ENCODE peak calls at places on chromosomes 13 and 19, in nine cellular contexts. K is suprapubic skin, R is ovary, T is heart right ventricle, P is AG04450, A is heart left ventricle, J is tibial artery, W is MM.1S, H is neural progenitor cell. D is an unnamed sample.

GRCh38 chr19:17214531-17215124 is 529 bp upstream of the USE1 start:
- DNase-seq in K (no peak), R (no peak), T (no peak), P (no peak), A (no peak), J (no peak), W (no peak), H (no peak), D (no peak)

GRCh38 chr19:42488783-42489521 is 39.3 kb downstream of the CEACAM1 start:
- DNase-seq in K (no peak), R (no peak), T (no peak), P (no peak), A (no peak), J (no peak), W (no peak), H (peak; percentile 20), D (peak; percentile 40)

GRCh38 chr13:83881917-83882625 is at the start of gene SLITRK1:
- DNase-seq in K (no peak), R (no peak), T (peak; percentile 29), P (peak; percentile 42), A (no peak), J (no peak), W (no peak), H (peak; percentile 94), D (peak; percentile 41)

GRCh38 chr13:34300559-34300958 is 482.6 kb downstream of the RFC3 start:
- DNase-seq in K (no peak), R (no peak), T (no peak), P (no peak), A (no peak), J (no peak), W (no peak), H (no peak), D (no peak)

GRCh38 chr13:74443623-74444022 is 309.4 kb upstream of the KLF12 start:
- DNase-seq in K (no peak), R (no peak), T (no peak), P (peak; percentile 60), A (no peak), J (no peak), W (no peak), H (no peak), D (no peak)

GRCh38 chr13:29508130-29508873 is 87.2 kb downstream of the SLC7A1 start:
- DNase-seq in K (peak; percentile 89), R (peak; percentile 80), T (peak; percentile 84), P (peak; percentile 47), A (peak; percentile 84), J (peak; percentile 83), W (peak; percentile 51), H (peak; percentile 85), D (peak; percentile 91)

GRCh38 chr13:80737513-80737912 is 396.6 kb upstream of the SPRY2 start:
- DNase-seq in K (no peak), R (no peak), T (no peak), P (no peak), A (peak; percentile 55), J (no peak), W (no peak), H (no peak), D (no peak)

GRCh38 chr19:30873691-30874090 is 475.5 kb downstream of the TSHZ3 start:
- DNase-seq in K (no peak), R (no peak), T (no peak), P (no peak), A (no peak), J (no peak), W (no peak), H (no peak), D (no peak)

GRCh38 chr13:97454699-97455098 is 20.7 kb downstream of the RAP2A start:
- DNase-seq in K (no peak), R (no peak), T (no peak), P (no peak), A (no peak), J (no peak), W (no peak), H (no peak), D (no peak)

GRCh38 chr13:97460853-97461252 is 26.9 kb downstream of the RAP2A start:
- DNase-seq in K (no peak), R (no peak), T (no peak), P (no peak), A (no peak), J (no peak), W (no peak), H (no peak), D (no peak)

GRCh38 chr13:97459215-97459772 is 25.3 kb downstream of the RAP2A start:
- DNase-seq in K (no peak), R (no peak), T (no peak), P (no peak), A (no peak), J (no peak), W (peak; percentile 50), H (no peak), D (no peak)

GRCh38 chr13:97460004-97460756 is 26.2 kb downstream of the RAP2A start:
- DNase-seq in K (no peak), R (no peak), T (no peak), P (no peak), A (no peak), J (no peak), W (peak; percentile 84), H (no peak), D (no peak)

DNA sequence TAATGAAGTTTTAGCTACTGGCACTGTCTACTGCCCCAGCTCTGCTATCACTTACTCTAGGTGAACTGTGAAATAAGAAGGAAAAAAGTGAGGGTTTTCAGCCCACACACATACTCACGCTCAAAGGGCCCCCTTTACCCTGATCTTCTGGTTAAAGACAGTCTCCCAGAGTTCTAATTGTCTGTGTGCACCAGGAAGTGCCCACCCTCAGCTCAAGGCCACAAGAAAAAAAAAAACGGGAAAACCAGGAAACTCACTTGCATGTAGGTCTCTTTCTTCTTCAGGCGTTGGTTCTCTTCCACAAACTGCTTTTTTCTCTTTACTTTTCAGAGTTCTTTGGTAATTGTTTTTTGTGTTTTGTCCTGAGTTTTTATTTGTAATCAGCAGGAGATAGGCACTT is 22.1 kb downstream of the RAP2A start:
- DNase-seq in K (no peak), R (no peak), T (no peak), P (no peak), A (no peak), J (no peak), W (no peak), H (no peak), D (no peak)
- H3K27ac ChIP-seq in K (no peak overlapping the region), R (no peak overlapping the region), T (no peak overlapping the region), P (no peak overlapping the region), A (no peak overlapping the region), J (no peak overlapping the region), W (no peak overlapping the region), H (no peak overlapping the region), D (no peak overlapping the region)

DNA sequence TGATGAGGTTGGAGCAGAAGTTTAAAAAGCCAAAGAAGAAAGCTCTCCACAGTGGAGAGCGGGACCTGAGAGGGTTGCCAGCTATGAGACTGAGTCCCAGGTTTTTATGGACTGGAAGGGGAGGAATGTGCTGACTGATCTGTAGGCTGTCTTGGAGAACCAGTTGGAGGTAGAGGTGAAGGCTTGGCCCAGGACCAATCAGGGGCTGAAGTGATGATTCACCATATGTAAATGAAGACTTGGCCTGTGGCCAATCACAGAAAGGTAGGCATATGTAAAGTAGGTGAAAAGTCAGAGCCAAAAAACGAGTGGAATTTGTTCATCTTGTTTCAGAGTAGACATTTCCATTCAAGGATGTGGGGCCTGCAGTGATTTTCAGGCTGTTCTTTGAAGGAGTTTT is 17.5 kb upstream of the KBTBD6 start:
- DNase-seq in K (no peak), R (no peak), T (no peak), P (no peak), A (no peak), J (no peak), W (no peak), H (no peak), D (no peak)
- H3K9me3 ChIP-seq in K (peaks cover 13% of the 10 kb centered on the region), R (no peaks in the 10 kb centered on the region), T (peaks cover 6% of the 10 kb centered on the region), P (peaks cover 23% of the 10 kb centered on the region), A (peaks cover 4% of the 10 kb centered on the region), J (peaks cover 32% of the 10 kb centered on the region), W (no peaks in the 10 kb centered on the region), H (peaks cover 29% of the 10 kb centered on the region), D (no peaks in the 10 kb centered on the region)

GRCh38 chr13:44158055-44158655 is 215.5 kb upstream of the SERP2 start:
- DNase-seq in K (no peak), R (no peak), T (no peak), P (no peak), A (no peak), J (peak; percentile 52), W (no peak), H (no peak), D (no peak)

GRCh38 chr13:44157614-44158013 is 216.0 kb upstream of the SERP2 start:
- DNase-seq in K (no peak), R (no peak), T (no peak), P (no peak), A (no peak), J (peak; percentile 65), W (no peak), H (no peak), D (no peak)

GRCh38 chr13:44153536-44153935 is 220.1 kb upstream of the SERP2 start:
- DNase-seq in K (no peak), R (no peak), T (no peak), P (no peak), A (no peak), J (no peak), W (no peak), H (no peak), D (no peak)

GRCh38 chr13:44156294-44156658 is 217.3 kb upstream of the SERP2 start:
- DNase-seq in K (no peak), R (no peak), T (no peak), P (no peak), A (no peak), J (no peak), W (no peak), H (no peak), D (no peak)

DNA sequence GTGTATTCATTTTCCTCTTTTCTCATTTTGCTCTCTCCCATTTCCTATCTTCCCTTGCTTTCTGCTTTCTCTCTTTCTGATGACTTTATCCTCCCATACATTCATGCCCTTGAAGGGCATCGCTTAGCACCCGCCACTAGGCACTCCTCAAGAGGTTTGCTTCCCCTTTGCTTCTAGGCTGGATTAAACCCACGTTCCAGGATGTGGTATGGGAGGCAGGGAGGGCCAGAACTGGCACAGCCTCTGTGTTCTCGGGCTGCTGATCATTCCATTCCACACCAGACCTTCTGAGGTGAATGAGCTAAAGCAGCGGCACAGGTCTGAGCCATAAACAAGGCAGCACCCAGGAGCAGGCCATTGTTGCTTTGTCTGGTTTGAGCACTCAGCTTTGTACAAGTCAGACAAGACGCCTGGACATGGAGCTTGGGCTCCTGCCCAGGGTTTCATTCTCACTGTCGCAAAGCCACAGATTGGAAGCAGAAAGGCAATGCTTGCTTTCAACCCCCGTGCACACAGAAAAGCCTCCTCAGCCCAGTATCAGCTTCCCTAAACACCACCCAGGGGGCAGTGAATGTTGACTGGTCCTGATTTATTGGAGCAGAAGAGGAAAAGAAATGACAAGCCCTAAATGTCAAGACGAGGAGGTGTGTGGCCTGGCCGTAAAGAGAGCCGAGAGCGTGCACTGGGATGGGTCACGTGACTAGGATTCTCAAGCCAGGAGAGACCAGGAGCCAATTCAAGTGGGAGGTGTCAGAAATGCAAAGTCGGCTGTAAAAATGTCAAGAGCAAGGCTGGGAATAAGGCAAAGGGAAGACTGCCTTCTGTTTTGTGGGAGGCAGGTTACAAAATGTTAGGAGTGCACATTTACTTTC is 218.0 kb upstream of the SERP2 start:
- DNase-seq in K (peak; percentile 67), R (peak; percentile 70), T (peak; percentile 62), P (no peak), A (peak; percentile 55), J (peak; percentile 70), W (no peak), H (peak; percentile 31), D (peak; percentile 78)
- H3K27ac ChIP-seq in K (no peak overlapping the region), R (no peak overlapping the region), T (peak overlapping the region; percentile 69), P (no peak overlapping the region), A (peak overlapping the region; percentile 53), J (peak overlapping the region; percentile 91), W (no peak overlapping the region), H (no peak overlapping the region), D (peak overlapping the region; percentile 17)

GRCh38 chr19:58218899-58219298 is 9.8 kb upstream of the ZNF544 start:
- DNase-seq in K (no peak), R (no peak), T (no peak), P (no peak), A (no peak), J (no peak), W (no peak), H (peak; percentile 26), D (no peak)

GRCh38 chr19:58217069-58217481 is 11.6 kb upstream of the ZNF544 start:
- DNase-seq in K (no peak), R (no peak), T (no peak), P (no peak), A (no peak), J (no peak), W (no peak), H (no peak), D (no peak)

GRCh38 chr19:58212336-58213074 is 16.2 kb upstream of the ZNF544 start:
- DNase-seq in K (no peak), R (no peak), T (no peak), P (no peak), A (no peak), J (no peak), W (no peak), H (no peak), D (no peak)

GRCh38 chr19:58213075-58213369 is 15.7 kb upstream of the ZNF544 start:
- DNase-seq in K (no peak), R (no peak), T (no peak), P (no peak), A (no peak), J (no peak), W (no peak), H (no peak), D (no peak)

GRCh38 chr19:58217607-58218391 is 10.9 kb upstream of the ZNF544 start:
- DNase-seq in K (no peak), R (no peak), T (no peak), P (no peak), A (no peak), J (no peak), W (no peak), H (no peak), D (no peak)
- H3K9me3 ChIP-seq in K (peaks cover 68% of the 10 kb centered on the region), R (peaks cover 13% of the 10 kb centered on the region), T (peaks cover 14% of the 10 kb centered on the region), P (peaks cover 79% of the 10 kb centered on the region), A (peaks cover 24% of the 10 kb centered on the region), J (peaks cover 98% of the 10 kb centered on the region), W (no peaks in the 10 kb centered on the region), H (peaks cover 12% of the 10 kb centered on the region), D (no peaks in the 10 kb centered on the region)